ENCODE peak calls at places on chromosomes 13 and 19, in six cellular contexts. R is mammary epithelial cell, U is neural progenitor cell, F is glutamatergic neuron, E is choroid plexus epithelial cell, H is brain microvascular endothelial cell. G is an unnamed sample.

GRCh38 chr19:32063601-32064000 is 281.8 kb upstream of the ZNF507 start:
- DNase-seq in E (no peak), R (no peak), U (no peak), F (no peak), H (no peak), G (no peak)

GRCh38 chr13:34411881-34412280 is 530.2 kb upstream of the NBEA start:
- DNase-seq in F (no peak), R (no peak), H (no peak), U (no peak), E (no peak), G (no peak)

GRCh38 chr13:105763851-105764250 is 771.6 kb downstream of the EFNB2 start:
- DNase-seq in H (no peak), R (peak), F (no peak), E (no peak), U (no peak), G (no peak)

GRCh38 chr19:40321076-40321475 is 27.1 kb downstream of the C19orf47 start:
- DNase-seq in E (no peak), H (no peak), F (no peak), R (no peak), U (no peak), G (no peak)

GRCh38 chr19:10290439-10290875 is 705 bp downstream of the ICAM5 start:
- DNase-seq in U (peak), H (no peak), F (no peak), E (no peak), R (no peak), G (no peak)

GRCh38 chr13:29503041-29503837 is 92.2 kb downstream of the SLC7A1 start:
- DNase-seq in H (no peak), R (no peak), F (no peak), E (peak), U (peak), G (no peak)

GRCh38 chr13:37657134-37657533 is 58.6 kb upstream of the POSTN start:
- DNase-seq in U (no peak), F (no peak), H (peak), R (peak), E (peak), G (no peak)

GRCh38 chr13:102881819-102882686 is 36.2 kb downstream of the ERCC5 start:
- DNase-seq in F (no peak), H (no peak), E (no peak), U (no peak), R (no peak), G (no peak)

GRCh38 chr13:32988588-32989256 is 27.5 kb upstream of the KL start:
- DNase-seq in E (no peak), H (no peak), U (no peak), F (no peak), R (no peak), G (peak)

GRCh38 chr19:3684817-3685410 is 15.4 kb downstream of the PIP5K1C start:
- DNase-seq in H (no peak), U (no peak), F (no peak), R (no peak), E (peak), G (no peak)

GRCh38 chr13:113333076-113333475 is 30.9 kb downstream of the GRTP1 start:
- DNase-seq in U (no peak), H (no peak), F (no peak), R (no peak), E (no peak), G (no peak)

GRCh38 chr19:1000095-1000494 is at the start of gene GRIN3B:
- DNase-seq in E (peak), U (peak), R (peak), H (peak), F (peak), G (peak)

GRCh38 chr13:114068723-114069322 is 63.6 kb downstream of the RASA3 start:
- DNase-seq in H (no peak), U (no peak), F (no peak), R (no peak), E (peak), G (no peak)

GRCh38 chr13:50156140-50156539 is 140.9 kb downstream of the KCNRG start:
- DNase-seq in H (peak), U (no peak), F (no peak), R (peak), E (peak), G (no peak)

GRCh38 chr19:55304279-55304978 is 20.6 kb downstream of the BRSK1 start:
- DNase-seq in E (peak), H (no peak), U (peak), F (peak), R (peak), G (peak)

GRCh38 chr19:48735031-48735615 is 5.3 kb downstream of the RASIP1 start:
- DNase-seq in R (no peak), F (peak), H (no peak), E (peak), U (peak), G (no peak)

GRCh38 chr13:48954086-48954485 is 21.6 kb upstream of the FNDC3A start:
- DNase-seq in E (peak), H (peak), R (peak), U (no peak), F (no peak), G (no peak)

GRCh38 chr19:6108721-6109633 is 1.3 kb downstream of the RFX2 start:
- DNase-seq in F (peak), E (peak), R (peak), H (no peak), U (peak), G (no peak)

GRCh38 chr13:20054586-20054985 is 96.1 kb downstream of the ZMYM2 start:
- DNase-seq in H (no peak), R (no peak), U (no peak), F (no peak), E (no peak), G (no peak)

GRCh38 chr13:100442095-100442832 is 146.3 kb downstream of the GGACT start:
- DNase-seq in H (no peak), R (no peak), F (no peak), U (no peak), E (peak), G (no peak)

GRCh38 chr19:58157045-58157728 is 6.6 kb upstream of the ZNF329 start:
- DNase-seq in H (no peak), U (no peak), R (no peak), F (no peak), E (no peak), G (no peak)

GRCh38 chr19:5231857-5232503 is 108.6 kb downstream of the PTPRS start:
- DNase-seq in F (no peak), H (no peak), U (no peak), E (no peak), R (no peak), G (no peak)

GRCh38 chr19:14476663-14477401 is 1.7 kb upstream of the PTGER1 start:
- DNase-seq in E (peak), R (peak), F (peak), U (no peak), H (peak), G (peak)

GRCh38 chr19:49387936-49388372 is at the start of gene KASH5:
- DNase-seq in U (no peak), R (no peak), E (peak), H (no peak), F (no peak), G (peak)

GRCh38 chr19:16088351-16088984 is 12.2 kb downstream of the TPM4 start:
- DNase-seq in E (no peak), U (no peak), F (no peak), H (no peak), R (no peak), G (no peak)

GRCh38 chr19:16085115-16085514 is 8.8 kb downstream of the TPM4 start:
- DNase-seq in U (no peak), E (no peak), F (no peak), R (peak), H (no peak), G (no peak)

GRCh38 chr19:16091546-16092475 is 15.5 kb downstream of the TPM4 start:
- DNase-seq in H (no peak), E (no peak), F (no peak), U (no peak), R (no peak), G (no peak)

GRCh38 chr19:16087940-16088339 is 11.6 kb downstream of the TPM4 start:
- DNase-seq in U (no peak), H (no peak), F (no peak), R (no peak), E (no peak), G (no peak)

GRCh38 chr19:16088985-16089846 is 12.9 kb downstream of the TPM4 start:
- DNase-seq in F (no peak), U (no peak), R (no peak), E (no peak), H (no peak), G (no peak)
- TF ChIP-seq CTCF in F (no peak), U (no peak), R (no peak), E (no peak), H (no peak), G (no peak)

GRCh38 chr19:47608074-47608907 is 643 bp upstream of the BICRA start:
- DNase-seq in U (peak), R (peak), H (peak), F (peak), E (peak), G (peak)
- TF ChIP-seq CTCF in U (no peak), R (peak), H (peak), F (no peak), E (peak), G (no peak)

GRCh38 chr19:8593931-8594330 is 16.6 kb downstream of the ADAMTS10 start:
- DNase-seq in E (peak), H (no peak), F (no peak), R (no peak), U (no peak), G (no peak)
- TF ChIP-seq CTCF in E (peak), H (peak), F (peak), R (no peak), U (peak), G (no peak)

GRCh38 chr19:17183271-17183757 is 31.8 kb upstream of the USE1 start:
- DNase-seq in U (no peak), R (no peak), H (no peak), E (no peak), F (no peak), G (peak)
- TF ChIP-seq CTCF in U (no peak), R (no peak), H (no peak), E (peak), F (no peak), G (no peak)

DNA sequence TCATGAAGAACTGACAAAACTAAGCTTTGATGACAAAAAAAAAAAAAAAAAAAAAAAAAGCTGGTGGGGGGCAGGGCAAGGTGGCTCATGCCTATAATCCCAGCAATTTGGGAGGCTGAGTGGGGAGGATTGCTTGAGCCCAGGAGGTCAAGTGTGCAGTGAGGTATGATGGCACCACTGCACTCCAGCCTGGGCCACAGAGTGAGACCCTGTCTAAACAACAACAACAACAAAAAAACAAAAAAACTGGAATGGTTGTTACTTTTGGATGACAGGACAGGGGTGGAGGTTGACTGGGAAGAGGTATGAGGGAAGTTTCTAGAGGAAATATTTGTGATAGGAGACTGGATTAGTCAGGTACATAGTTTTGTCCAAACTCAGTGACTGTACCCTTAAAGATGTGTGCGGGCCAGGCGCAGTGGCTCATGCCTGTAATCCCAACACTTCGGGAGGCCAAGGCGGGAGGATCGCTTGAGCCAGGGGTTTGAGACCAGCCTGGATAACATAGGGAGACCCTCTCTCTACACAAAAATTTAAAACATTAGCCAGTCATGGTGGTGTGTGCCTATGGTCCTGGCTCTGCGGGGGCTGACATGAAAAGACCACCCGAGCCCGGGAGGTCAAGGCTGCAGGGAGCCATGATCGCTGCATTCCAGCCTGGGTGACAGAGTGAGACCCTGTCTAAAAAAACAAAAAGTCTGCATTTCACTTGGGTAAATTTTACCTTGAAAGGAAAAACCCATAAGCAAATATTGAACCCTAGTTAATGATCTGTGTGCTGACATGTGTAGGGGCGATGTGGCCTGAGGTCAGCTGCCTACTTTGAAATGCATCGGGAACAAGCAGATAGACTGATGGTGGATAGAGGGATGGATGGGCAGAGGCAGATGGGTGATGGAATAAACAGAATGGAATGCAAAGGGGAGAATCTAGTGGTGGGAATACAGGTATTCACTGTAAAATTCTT is 37.0 kb downstream of the CERS4 start:
- DNase-seq in H (no peak), U (no peak), F (no peak), E (no peak), R (no peak), G (no peak)
- TF ChIP-seq CTCF in H (no peak), U (no peak), F (no peak), E (no peak), R (no peak), G (no peak)